ENCODE peak calls at places on chromosome 2, in four cellular contexts. V, S, B and G are unnamed samples.
A peak's percentile ranks its signal among the peaks of the same experiment; 100 is the strongest.

GRCh38 chr2:72953976-72954375 is 36.7 kb downstream of the EMX1 start:
- DNase-seq in V (no peak), S (no peak), B (no peak), G (no peak)

GRCh38 chr2:32006992-32007391 is 3.8 kb downstream of the MEMO1 start:
- DNase-seq in V (no peak), S (no peak), B (no peak), G (no peak)

GRCh38 chr2:71675296-71675695 is 221.9 kb downstream of the DYSF start:
- DNase-seq in V (no peak), S (peak; percentile 49), B (no peak), G (peak; percentile 6)

GRCh38 chr2:152055366-152056108 is 43.3 kb downstream of the CACNB4 start:
- DNase-seq in V (no peak), S (no peak), B (no peak), G (no peak)

GRCh38 chr2:231877533-231878456 is 48.4 kb downstream of the NPPC start:
- DNase-seq in V (no peak), S (no peak), B (no peak), G (no peak)

GRCh38 chr2:1824202-1824905 is 80.0 kb upstream of the PXDN start:
- DNase-seq in V (no peak), S (peak; percentile 91), B (no peak), G (no peak)

GRCh38 chr2:171523339-171523931 is 1.2 kb downstream of the CYBRD1 start:
- DNase-seq in V (peak; percentile 65), S (peak; percentile 92), B (peak; percentile 64), G (peak; percentile 69)

GRCh38 chr2:180625006-180625844 is 355.2 kb upstream of the UBE2E3 start:
- DNase-seq in V (no peak), S (no peak), B (no peak), G (no peak)

GRCh38 chr2:174025271-174026121 is 60.3 kb upstream of the SP3 start:
- DNase-seq in V (no peak), S (peak; percentile 96), B (peak; percentile 80), G (peak; percentile 72)

GRCh38 chr2:98867539-98868309 is 68.3 kb downstream of the CRACDL start:
- DNase-seq in V (no peak), S (no peak), B (no peak), G (no peak)

GRCh38 chr2:236628256-236628961 is 58.8 kb downstream of the ACKR3 start:
- DNase-seq in V (no peak), S (peak; percentile 40), B (no peak), G (no peak)

GRCh38 chr2:200159829-200160781 is 146.4 kb upstream of the SPATS2L start:
- DNase-seq in V (no peak), S (no peak), B (no peak), G (no peak)

GRCh38 chr2:236813806-236814205 is 244.2 kb downstream of the ACKR3 start:
- DNase-seq in V (no peak), S (no peak), B (no peak), G (no peak)

GRCh38 chr2:70482401-70482800 is 71.2 kb downstream of the TGFA start:
- DNase-seq in V (no peak), S (no peak), B (no peak), G (no peak)

GRCh38 chr2:237198144-237198900 is 112.6 kb downstream of the COPS8 start:
- DNase-seq in V (no peak), S (no peak), B (no peak), G (no peak)

GRCh38 chr2:233119123-233119522 is 59.0 kb downstream of the INPP5D start:
- DNase-seq in V (no peak), S (peak; percentile 2), B (no peak), G (no peak)

GRCh38 chr2:56410140-56410539 is 226.3 kb downstream of the CCDC85A start:
- DNase-seq in V (no peak), S (no peak), B (no peak), G (no peak)

GRCh38 chr2:40255118-40255517 is 196.8 kb downstream of the SLC8A1 start:
- DNase-seq in V (no peak), S (no peak), B (no peak), G (no peak)

GRCh38 chr2:190882831-190883582 is 2.4 kb downstream of the GLS start:
- DNase-seq in V (no peak), S (no peak), B (no peak), G (no peak)

GRCh38 chr2:198499539-198499938 is 695.1 kb downstream of the PLCL1 start:
- DNase-seq in V (no peak), S (no peak), B (no peak), G (no peak)

GRCh38 chr2:238864207-238865014 is 16.5 kb downstream of the TWIST2 start:
- DNase-seq in V (no peak), S (peak; percentile 97), B (peak; percentile 83), G (peak; percentile 84)

GRCh38 chr2:168730391-168730790 is 72.0 kb upstream of the NOSTRIN start:
- DNase-seq in V (no peak), S (no peak), B (no peak), G (no peak)
- H3K27ac ChIP-seq in V (no peak overlapping the region), S (no peak overlapping the region), B (no peak overlapping the region), G (no peak overlapping the region)

GRCh38 chr2:158232476-158232875 is 130.8 kb downstream of the UPP2 start:
- DNase-seq in V (no peak), S (no peak), B (no peak), G (no peak)
- TF ChIP-seq EP300 in V (peak; percentile 35), S (no peak), B (no peak), G (no peak)

GRCh38 chr2:46479265-46479664 is at the start of gene TMEM247:
- DNase-seq in V (no peak), S (no peak), B (no peak), G (no peak)

GRCh38 chr2:46480562-46480961 is 1.2 kb downstream of the TMEM247 start:
- DNase-seq in V (no peak), S (no peak), B (no peak), G (no peak)

GRCh38 chr2:46485002-46485401 is 5.6 kb downstream of the TMEM247 start:
- DNase-seq in V (no peak), S (no peak), B (no peak), G (no peak)

GRCh38 chr2:46482490-46482889 is 3.1 kb downstream of the TMEM247 start:
- DNase-seq in V (no peak), S (no peak), B (no peak), G (no peak)

DNA sequence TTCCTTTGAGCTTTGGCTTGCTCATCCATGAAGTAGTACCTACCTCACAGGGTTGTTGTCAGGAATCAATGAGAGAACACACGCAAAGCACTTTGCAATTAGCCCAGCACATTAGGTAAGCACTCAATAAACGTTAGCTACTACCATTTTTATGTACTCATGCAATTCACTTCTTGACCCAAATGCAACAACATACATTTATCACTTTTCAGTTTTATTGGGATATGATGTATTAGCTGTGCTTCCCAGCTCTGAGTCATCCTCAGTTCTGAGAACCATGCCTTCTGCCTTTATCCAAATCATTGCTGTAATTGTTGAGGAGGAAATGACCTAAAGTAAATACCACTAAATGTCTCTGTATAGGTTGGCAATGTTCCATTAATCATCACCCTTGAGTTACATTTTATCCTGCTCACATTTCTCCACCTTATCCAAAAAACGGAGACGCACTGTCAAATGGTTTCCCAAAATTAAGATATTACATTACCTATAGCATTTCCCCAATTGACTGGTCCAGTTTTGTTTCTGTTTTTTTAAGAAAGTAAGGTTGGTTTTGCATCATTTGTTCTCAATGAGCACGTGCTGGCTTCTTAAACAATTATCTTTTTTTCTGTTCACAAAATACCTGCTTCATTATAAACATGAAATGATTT is 2.3 kb downstream of the TMEM247 start:
- DNase-seq in V (no peak), S (no peak), B (no peak), G (no peak)
- H3K27ac ChIP-seq in V (no peak overlapping the region), S (no peak overlapping the region), B (no peak overlapping the region), G (no peak overlapping the region)

GRCh38 chr2:203841654-203842053 is 25.9 kb upstream of the CTLA4 start:
- DNase-seq in V (no peak), S (no peak), B (no peak), G (no peak)
- TF ChIP-seq EP300 in V (no peak), S (no peak), B (no peak), G (no peak)

DNA sequence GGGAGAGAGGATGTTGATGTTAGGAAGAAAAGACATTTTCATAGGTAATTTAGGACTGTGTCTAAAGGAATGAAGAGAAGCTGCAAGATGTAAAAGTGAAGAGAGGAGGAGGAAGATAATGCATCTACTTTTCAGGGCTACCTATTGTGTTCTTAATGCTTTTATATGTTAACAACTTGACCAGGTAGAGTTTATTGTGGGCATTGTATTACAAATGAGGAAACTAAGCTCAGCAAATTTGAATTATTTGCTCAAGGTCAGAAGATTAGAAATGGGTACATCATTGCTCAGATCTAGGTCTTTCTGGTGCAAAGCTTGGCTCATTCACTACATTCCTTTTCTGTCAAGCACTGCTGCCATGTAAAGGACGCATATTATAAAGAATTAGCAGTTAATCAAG is 441.7 kb downstream of the THSD7B start:
- DNase-seq in V (no peak), S (no peak), B (no peak), G (no peak)
- H3K27ac ChIP-seq in V (no peak overlapping the region), S (no peak overlapping the region), B (no peak overlapping the region), G (no peak overlapping the region)